ENCODE peak calls at places on chromosomes 13 and 19, in four cellular contexts. F is GM12878; J is CD8-positive, alpha-beta T cell; G is GM23338. W is an unnamed sample.

GRCh38 chr13:48571121-48571901 is 38.4 kb upstream of the RCBTB2 start:
- DNase-seq in F (no peak), J (no peak), G (no peak), W (no peak)

GRCh38 chr19:43511324-43511723 is 6.8 kb upstream of the PHLDB3 start:
- DNase-seq in F (no peak), J (no peak), G (no peak), W (no peak)

GRCh38 chr13:33025220-33025744 is 9.1 kb downstream of the KL start:
- DNase-seq in F (no peak), J (no peak), G (peak; percentile 39), W (no peak)

GRCh38 chr13:98189841-98190505 is 12.9 kb upstream of the RNF113B start:
- DNase-seq in F (no peak), J (no peak), G (no peak), W (no peak)

GRCh38 chr13:66195238-66195637 is 1034.9 kb downstream of the PCDH9 start:
- DNase-seq in F (no peak), J (no peak), G (no peak), W (no peak)

GRCh38 chr13:113955691-113956090 is 18.2 kb downstream of the C13orf46 start:
- DNase-seq in F (no peak), J (no peak), G (no peak), W (no peak)

GRCh38 chr19:15253076-15253475 is 20.8 kb upstream of the EPHX3 start:
- DNase-seq in F (no peak), J (no peak), G (no peak), W (no peak)

GRCh38 chr13:65913173-65913572 is 1317.0 kb downstream of the PCDH9 start:
- DNase-seq in F (no peak), J (no peak), G (no peak), W (no peak)

GRCh38 chr19:9793051-9793591 is 24.6 kb upstream of the ZNF846 start:
- DNase-seq in F (no peak), J (peak; percentile 55), G (peak; percentile 75), W (peak; percentile 69)

GRCh38 chr19:5863030-5863665 is 7.2 kb downstream of the FUT5 start:
- DNase-seq in F (no peak), J (no peak), G (no peak), W (no peak)
- H3K4me1 ChIP-seq in F (no peaks in the 10 kb centered on the region), J (no peaks in the 10 kb centered on the region), G (no peaks in the 10 kb centered on the region), W (no peaks in the 10 kb centered on the region)

DNA sequence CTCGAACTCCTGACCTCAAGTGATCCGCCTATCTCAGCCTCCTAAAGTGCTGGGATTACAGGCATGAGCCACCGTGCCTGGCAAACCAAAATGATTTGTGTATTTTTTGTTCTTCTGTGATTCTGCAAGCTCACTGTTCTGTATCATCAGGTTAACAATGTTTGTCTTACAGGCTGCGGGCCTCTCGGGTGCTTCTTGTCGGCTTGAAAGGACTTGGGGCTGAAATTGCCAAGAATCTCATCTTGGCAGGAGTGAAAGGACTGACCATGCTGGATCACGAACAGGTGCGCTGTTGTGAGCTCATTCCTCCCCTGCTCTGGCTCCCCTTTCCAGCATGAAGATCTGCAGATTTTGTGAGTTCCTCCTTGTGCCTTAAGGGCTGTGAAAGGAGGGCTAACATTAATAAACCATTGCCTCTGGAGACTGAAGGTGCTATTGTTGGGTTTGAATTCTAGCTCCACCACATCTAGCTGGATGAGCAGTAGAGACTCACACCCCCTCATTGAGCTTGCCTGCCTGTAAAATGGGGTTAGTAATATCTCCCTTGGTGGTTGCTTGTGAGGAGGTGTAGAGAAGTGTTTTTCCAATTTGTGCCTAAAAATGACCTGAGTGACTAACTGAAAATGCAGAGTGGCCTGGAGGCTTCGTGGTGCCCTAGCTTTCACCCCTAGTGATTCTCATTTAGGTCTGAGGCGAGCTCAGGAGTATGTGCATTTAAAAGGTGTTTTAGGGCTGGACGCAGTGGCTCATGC is 12.9 kb downstream of the SAE1 start:
- DNase-seq in F (no peak), J (no peak), G (no peak), W (no peak)
- H3K4me3 ChIP-seq in F (no peak overlapping the region), J (no peak overlapping the region), G (no peak overlapping the region), W (no peak overlapping the region)

GRCh38 chr19:1004803-1005664 is 4.8 kb downstream of the GRIN3B start:
- DNase-seq in F (no peak), J (no peak), G (no peak), W (no peak)
- H3K4me1 ChIP-seq in F (no peaks in the 10 kb centered on the region), J (peaks cover 13% of the 10 kb centered on the region), G (no peaks in the 10 kb centered on the region), W (peaks cover 11% of the 10 kb centered on the region)

GRCh38 chr19:3049089-3049488 is 13.2 kb downstream of the TLE5 start:
- DNase-seq in F (no peak), J (no peak), G (no peak), W (no peak)

GRCh38 chr19:3046621-3047306 is 15.5 kb downstream of the TLE5 start:
- DNase-seq in F (no peak), J (no peak), G (peak; percentile 79), W (no peak)

GRCh38 chr19:3047307-3048189 is 14.7 kb downstream of the TLE5 start:
- DNase-seq in F (no peak), J (peak; percentile 44), G (peak; percentile 92), W (peak; percentile 84)

GRCh38 chr19:3045885-3046603 is 16.3 kb downstream of the TLE5 start:
- DNase-seq in F (no peak), J (no peak), G (peak; percentile 80), W (no peak)

DNA sequence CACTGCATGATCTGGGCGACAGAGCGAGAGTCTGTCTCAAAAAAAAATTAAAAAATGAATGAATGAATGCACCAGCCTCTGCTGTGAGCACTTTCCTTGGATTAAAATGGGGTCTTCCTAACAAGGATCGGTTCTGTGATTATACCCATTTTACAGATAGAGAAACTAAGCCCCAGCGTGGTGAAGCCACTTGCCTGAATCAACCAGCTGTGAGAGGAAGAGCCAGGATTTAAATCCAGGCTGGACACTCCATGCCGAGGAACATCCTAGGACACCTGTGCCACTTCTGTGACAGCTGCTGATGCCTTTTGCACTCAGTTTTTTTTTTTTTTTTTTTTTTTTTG is 14.1 kb downstream of the TLE5 start:
- DNase-seq in F (no peak), J (no peak), G (no peak), W (no peak)
- H3K4me3 ChIP-seq in F (no peak overlapping the region), J (no peak overlapping the region), G (peak overlapping the region; percentile 64), W (no peak overlapping the region)

W was measured in naive thymus-derived CD4-positive, alpha-beta T cell.